ENCODE peak calls at places on chromosome 2, in five cellular contexts. N is WTC11, V is HEK293T, P is chondrocyte, Z is cardiac muscle cell. Y is an unnamed sample.

GRCh38 chr2:233029321-233029720 is 3.2 kb upstream of the NEU2 start:
- DNase-seq in N (no peak), V (no peak), P (no peak), Z (no peak), Y (no peak)

GRCh38 chr2:101714098-101714497 is 16.6 kb downstream of the MAP4K4 start:
- DNase-seq in N (no peak), V (no peak), P (no peak), Z (no peak), Y (no peak)

GRCh38 chr2:237403024-237403882 is 10.7 kb downstream of the COL6A3 start:
- DNase-seq in N (no peak), V (no peak), P (no peak), Z (no peak), Y (no peak)

GRCh38 chr2:195984951-195985726 is 83.5 kb downstream of the DNAH7 start:
- DNase-seq in N (no peak), V (no peak), P (no peak), Z (no peak), Y (no peak)

GRCh38 chr2:239393401-239393940 is 7.3 kb downstream of the HDAC4 start:
- DNase-seq in N (no peak), V (no peak), P (peak; percentile 38), Z (no peak), Y (no peak)

GRCh38 chr2:165016772-165017411 is 61.6 kb upstream of the SLC38A11 start:
- DNase-seq in N (peak; percentile 45), V (peak; percentile 59), P (no peak), Z (peak; percentile 65), Y (no peak)

GRCh38 chr2:29260151-29260772 is 145.0 kb downstream of the CLIP4 start:
- DNase-seq in N (no peak), V (no peak), P (no peak), Z (no peak), Y (no peak)

GRCh38 chr2:10352361-10352760 is 49.7 kb downstream of the HPCAL1 start:
- DNase-seq in N (no peak), V (no peak), P (peak; percentile 42), Z (no peak), Y (no peak)

GRCh38 chr2:85911836-85912692 is 23.3 kb upstream of the ST3GAL5 start:
- DNase-seq in N (no peak), V (no peak), P (no peak), Z (no peak), Y (no peak)

GRCh38 chr2:120809576-120810440 is 74.1 kb downstream of the GLI2 start:
- DNase-seq in N (no peak), V (no peak), P (no peak), Z (peak; percentile 22), Y (no peak)

GRCh38 chr2:17827306-17827705 is 11.0 kb downstream of the MSGN1 start:
- DNase-seq in N (no peak), V (no peak), P (no peak), Z (no peak), Y (no peak)

GRCh38 chr2:24489465-24489864 is 1.6 kb upstream of the NCOA1 start:
- DNase-seq in N (no peak), V (peak; percentile 13), P (no peak), Z (peak; percentile 86), Y (no peak)

GRCh38 chr2:96808176-96808837 is 7.8 kb upstream of the CNNM3 start:
- DNase-seq in N (no peak), V (no peak), P (no peak), Z (no peak), Y (no peak)

GRCh38 chr2:167510071-167510759 is 621.9 kb downstream of the XIRP2 start:
- DNase-seq in N (no peak), V (no peak), P (no peak), Z (no peak), Y (no peak)

GRCh38 chr2:133247613-133248012 is 320.6 kb downstream of the NCKAP5 start:
- DNase-seq in N (no peak), V (no peak), P (no peak), Z (no peak), Y (no peak)

GRCh38 chr2:69582582-69583176 is 60.9 kb downstream of the AAK1 start:
- DNase-seq in N (no peak), V (no peak), P (no peak), Z (no peak), Y (no peak)

GRCh38 chr2:71469403-71470398 is 16.3 kb downstream of the DYSF start:
- DNase-seq in N (no peak), V (no peak), P (peak; percentile 25), Z (no peak), Y (no peak)

GRCh38 chr2:234873828-234874173 is 78.0 kb upstream of the SH3BP4 start:
- DNase-seq in N (no peak), V (no peak), P (no peak), Z (no peak), Y (no peak)

GRCh38 chr2:112765251-112765650 is 842 bp upstream of the CKAP2L start:
- DNase-seq in N (no peak), V (no peak), P (no peak), Z (no peak), Y (no peak)

GRCh38 chr2:133862400-133862977 is 294.2 kb upstream of the NCKAP5 start:
- DNase-seq in N (no peak), V (no peak), P (no peak), Z (no peak), Y (no peak)

GRCh38 chr2:67579791-67580190 is 182.7 kb downstream of the ETAA1 start:
- DNase-seq in N (no peak), V (no peak), P (no peak), Z (no peak), Y (no peak)

GRCh38 chr2:88932677-88933076 is 241.2 kb downstream of the RPIA start:
- DNase-seq in N (no peak), V (no peak), P (no peak), Z (no peak), Y (no peak)

GRCh38 chr2:48694143-48694542 is 61.4 kb downstream of the LHCGR start:
- DNase-seq in N (no peak), V (no peak), P (no peak), Z (no peak), Y (no peak)

GRCh38 chr2:174573621-174574081 is 24.0 kb downstream of the WIPF1 start:
- DNase-seq in N (no peak), V (no peak), P (no peak), Z (no peak), Y (no peak)

GRCh38 chr2:124804014-124804940 is 779.2 kb downstream of the CNTNAP5 start:
- DNase-seq in N (no peak), V (peak; percentile 40), P (no peak), Z (peak; percentile 73), Y (no peak)

GRCh38 chr2:205273627-205274026 is 408.7 kb upstream of the NRP2 start:
- DNase-seq in N (no peak), V (no peak), P (no peak), Z (no peak), Y (no peak)

GRCh38 chr2:48527211-48527880 is 2.6 kb upstream of the STON1 start:
- DNase-seq in N (no peak), V (no peak), P (no peak), Z (no peak), Y (no peak)

GRCh38 chr2:219803294-219803693 is 175.9 kb downstream of the SLC4A3 start:
- DNase-seq in N (no peak), V (no peak), P (no peak), Z (no peak), Y (no peak)

GRCh38 chr2:23286765-23287155 is 98.2 kb upstream of the KLHL29 start:
- DNase-seq in N (no peak), V (no peak), P (no peak), Z (no peak), Y (no peak)

GRCh38 chr2:24704682-24705081 is 88.5 kb downstream of the PTRHD1 start:
- DNase-seq in N (no peak), V (no peak), P (no peak), Z (no peak), Y (no peak)

GRCh38 chr2:114534051-114534727 is 91.7 kb downstream of the DPP10 start:
- DNase-seq in N (no peak), V (no peak), P (no peak), Z (no peak), Y (no peak)

GRCh38 chr2:40433739-40434138 is 18.2 kb downstream of the SLC8A1 start:
- DNase-seq in N (no peak), V (no peak), P (no peak), Z (no peak), Y (no peak)

GRCh38 chr2:37895135-37895534 is 30.0 kb upstream of the RMDN2 start:
- DNase-seq in N (no peak), V (no peak), P (no peak), Z (no peak), Y (no peak)

GRCh38 chr2:168660859-168661258 is 141.6 kb upstream of the NOSTRIN start:
- DNase-seq in N (no peak), V (peak; percentile 34), P (no peak), Z (no peak), Y (no peak)

GRCh38 chr2:144331652-144332355 is 188.1 kb downstream of the ZEB2 start:
- DNase-seq in N (peak; percentile 51), V (no peak), P (peak; percentile 90), Z (no peak), Y (peak; percentile 60)

GRCh38 chr2:233081731-233082221 is 21.6 kb downstream of the INPP5D start:
- DNase-seq in N (no peak), V (no peak), P (peak; percentile 57), Z (no peak), Y (no peak)

GRCh38 chr2:54966165-54966819 is 84.0 kb downstream of the RTN4 start:
- DNase-seq in N (no peak), V (no peak), P (no peak), Z (no peak), Y (no peak)

GRCh38 chr2:2838548-2838845 is 507.4 kb upstream of the MYT1L start:
- DNase-seq in N (no peak), V (no peak), P (no peak), Z (no peak), Y (no peak)

GRCh38 chr2:199977984-199978415 is 22.6 kb downstream of the MAIP1 start:
- DNase-seq in N (no peak), V (no peak), P (no peak), Z (no peak), Y (no peak)